ENCODE peak calls at places on chromosomes 4 and X, in ten cellular contexts. One of them, this sample, is unnamed.

GRCh38 chr4:145345401-145345800 is 136.3 kb upstream of the SMAD1 start:
- DNase-seq in T-helper 2 cell: no peak
- DNase-seq in T-cell: no peak
- DNase-seq in trophoblast cell: no peak
- DNase-seq in ecto neural progenitor cell: no peak
- DNase-seq in SK-N-SH: no peak
- DNase-seq in hippocampal formation: no peak
- DNase-seq in suprapubic skin: no peak
- DNase-seq in astrocyte of the spinal cord: peak
- DNase-seq in HAP-1: no peak
- DNase-seq in this sample: no peak

GRCh38 chr4:187128971-187129370 is 405.3 kb upstream of the FAT1 start:
- DNase-seq in T-helper 2 cell: no peak
- DNase-seq in T-cell: no peak
- DNase-seq in trophoblast cell: peak
- DNase-seq in ecto neural progenitor cell: no peak
- DNase-seq in SK-N-SH: no peak
- DNase-seq in hippocampal formation: no peak
- DNase-seq in suprapubic skin: no peak
- DNase-seq in astrocyte of the spinal cord: peak
- DNase-seq in HAP-1: no peak
- DNase-seq in this sample: no peak

GRCh38 chrX:38768079-38768478 is 33.2 kb upstream of the MID1IP1 start:
- DNase-seq in T-helper 2 cell: no peak
- DNase-seq in T-cell: no peak
- DNase-seq in trophoblast cell: no peak
- DNase-seq in ecto neural progenitor cell: no peak
- DNase-seq in SK-N-SH: peak
- DNase-seq in hippocampal formation: peak
- DNase-seq in suprapubic skin: no peak
- DNase-seq in astrocyte of the spinal cord: peak
- DNase-seq in HAP-1: no peak
- DNase-seq in this sample: no peak

GRCh38 chrX:43065978-43066377 is 288.0 kb upstream of the PPP1R2C start:
- DNase-seq in T-helper 2 cell: no peak
- DNase-seq in T-cell: no peak
- DNase-seq in trophoblast cell: no peak
- DNase-seq in ecto neural progenitor cell: no peak
- DNase-seq in SK-N-SH: no peak
- DNase-seq in hippocampal formation: no peak
- DNase-seq in suprapubic skin: no peak
- DNase-seq in astrocyte of the spinal cord: no peak
- DNase-seq in HAP-1: no peak
- DNase-seq in this sample: no peak

GRCh38 chr4:127781303-127782024 is 658 bp upstream of the HSPA4L start:
- DNase-seq in T-helper 2 cell: no peak
- DNase-seq in T-cell: peak
- DNase-seq in trophoblast cell: peak
- DNase-seq in ecto neural progenitor cell: no peak
- DNase-seq in SK-N-SH: peak
- DNase-seq in hippocampal formation: no peak
- DNase-seq in suprapubic skin: peak
- DNase-seq in astrocyte of the spinal cord: peak
- DNase-seq in HAP-1: no peak
- DNase-seq in this sample: no peak

GRCh38 chr4:184538023-184538599 is 63.8 kb upstream of the IRF2 start:
- DNase-seq in T-helper 2 cell: peak
- DNase-seq in T-cell: peak
- DNase-seq in trophoblast cell: peak
- DNase-seq in ecto neural progenitor cell: peak
- DNase-seq in SK-N-SH: peak
- DNase-seq in hippocampal formation: peak
- DNase-seq in suprapubic skin: peak
- DNase-seq in astrocyte of the spinal cord: peak
- DNase-seq in HAP-1: peak
- DNase-seq in this sample: peak

GRCh38 chrX:11629593-11630211 is 36.0 kb downstream of the ARHGAP6 start:
- DNase-seq in T-helper 2 cell: no peak
- DNase-seq in T-cell: no peak
- DNase-seq in trophoblast cell: no peak
- DNase-seq in ecto neural progenitor cell: no peak
- DNase-seq in SK-N-SH: no peak
- DNase-seq in hippocampal formation: no peak
- DNase-seq in suprapubic skin: no peak
- DNase-seq in astrocyte of the spinal cord: peak
- DNase-seq in HAP-1: no peak
- DNase-seq in this sample: no peak

GRCh38 chrX:15206306-15206705 is 63.6 kb downstream of the ASB9 start:
- DNase-seq in T-helper 2 cell: no peak
- DNase-seq in T-cell: no peak
- DNase-seq in trophoblast cell: no peak
- DNase-seq in ecto neural progenitor cell: no peak
- DNase-seq in SK-N-SH: no peak
- DNase-seq in hippocampal formation: no peak
- DNase-seq in suprapubic skin: no peak
- DNase-seq in astrocyte of the spinal cord: no peak
- DNase-seq in HAP-1: no peak
- DNase-seq in this sample: no peak

GRCh38 chr4:78569291-78569821 is 17.8 kb downstream of the ANXA3 start:
- DNase-seq in T-helper 2 cell: no peak
- DNase-seq in T-cell: no peak
- DNase-seq in trophoblast cell: peak
- DNase-seq in ecto neural progenitor cell: no peak
- DNase-seq in SK-N-SH: no peak
- DNase-seq in hippocampal formation: no peak
- DNase-seq in suprapubic skin: no peak
- DNase-seq in astrocyte of the spinal cord: peak
- DNase-seq in HAP-1: no peak
- DNase-seq in this sample: no peak

GRCh38 chr4:138870739-138871633 is 144.6 kb upstream of the NOCT start:
- DNase-seq in T-helper 2 cell: peak
- DNase-seq in T-cell: no peak
- DNase-seq in trophoblast cell: peak
- DNase-seq in ecto neural progenitor cell: peak
- DNase-seq in SK-N-SH: peak
- DNase-seq in hippocampal formation: peak
- DNase-seq in suprapubic skin: no peak
- DNase-seq in astrocyte of the spinal cord: peak
- DNase-seq in HAP-1: peak
- DNase-seq in this sample: peak

GRCh38 chr4:89197920-89198319 is 86.6 kb downstream of the TIGD2 start:
- DNase-seq in T-helper 2 cell: no peak
- DNase-seq in T-cell: no peak
- DNase-seq in trophoblast cell: no peak
- DNase-seq in ecto neural progenitor cell: no peak
- DNase-seq in SK-N-SH: no peak
- DNase-seq in hippocampal formation: no peak
- DNase-seq in suprapubic skin: no peak
- DNase-seq in astrocyte of the spinal cord: no peak
- DNase-seq in HAP-1: no peak
- DNase-seq in this sample: no peak

GRCh38 chr4:34664051-34664450 is 1580.3 kb downstream of the ARAP2 start:
- DNase-seq in T-helper 2 cell: no peak
- DNase-seq in T-cell: no peak
- DNase-seq in trophoblast cell: no peak
- DNase-seq in ecto neural progenitor cell: no peak
- DNase-seq in SK-N-SH: no peak
- DNase-seq in hippocampal formation: no peak
- DNase-seq in suprapubic skin: no peak
- DNase-seq in astrocyte of the spinal cord: no peak
- DNase-seq in HAP-1: no peak
- DNase-seq in this sample: no peak

GRCh38 chr4:185127021-185127925 is 15.8 kb upstream of the SLC25A4 start:
- DNase-seq in T-helper 2 cell: no peak
- DNase-seq in T-cell: no peak
- DNase-seq in trophoblast cell: no peak
- DNase-seq in ecto neural progenitor cell: peak
- DNase-seq in SK-N-SH: peak
- DNase-seq in hippocampal formation: no peak
- DNase-seq in suprapubic skin: no peak
- DNase-seq in astrocyte of the spinal cord: no peak
- DNase-seq in HAP-1: peak
- DNase-seq in this sample: no peak

GRCh38 chr4:6463311-6464289 is 8.8 kb downstream of the PPP2R2C start:
- DNase-seq in T-helper 2 cell: no peak
- DNase-seq in T-cell: no peak
- DNase-seq in trophoblast cell: no peak
- DNase-seq in ecto neural progenitor cell: peak
- DNase-seq in SK-N-SH: no peak
- DNase-seq in hippocampal formation: peak
- DNase-seq in suprapubic skin: peak
- DNase-seq in astrocyte of the spinal cord: no peak
- DNase-seq in HAP-1: no peak
- DNase-seq in this sample: no peak

GRCh38 chrX:67555578-67556203 is 11.9 kb downstream of the AR start:
- DNase-seq in T-helper 2 cell: no peak
- DNase-seq in T-cell: no peak
- DNase-seq in trophoblast cell: peak
- DNase-seq in ecto neural progenitor cell: peak
- DNase-seq in SK-N-SH: peak
- DNase-seq in hippocampal formation: no peak
- DNase-seq in suprapubic skin: no peak
- DNase-seq in astrocyte of the spinal cord: peak
- DNase-seq in HAP-1: peak
- DNase-seq in this sample: no peak

GRCh38 chr4:153790962-153791551 is 2.2 kb upstream of the SFRP2 start:
- DNase-seq in T-helper 2 cell: no peak
- DNase-seq in T-cell: no peak
- DNase-seq in trophoblast cell: no peak
- DNase-seq in ecto neural progenitor cell: peak
- DNase-seq in SK-N-SH: peak
- DNase-seq in hippocampal formation: no peak
- DNase-seq in suprapubic skin: peak
- DNase-seq in astrocyte of the spinal cord: no peak
- DNase-seq in HAP-1: no peak
- DNase-seq in this sample: no peak

GRCh38 chr4:142035556-142035955 is 399.2 kb downstream of the IL15 start:
- DNase-seq in T-helper 2 cell: no peak
- DNase-seq in T-cell: no peak
- DNase-seq in trophoblast cell: no peak
- DNase-seq in ecto neural progenitor cell: no peak
- DNase-seq in SK-N-SH: no peak
- DNase-seq in hippocampal formation: no peak
- DNase-seq in suprapubic skin: no peak
- DNase-seq in astrocyte of the spinal cord: no peak
- DNase-seq in HAP-1: no peak
- DNase-seq in this sample: no peak

GRCh38 chr4:67087897-67088296 is 457.4 kb downstream of the CENPC start:
- DNase-seq in T-helper 2 cell: peak
- DNase-seq in T-cell: no peak
- DNase-seq in trophoblast cell: peak
- DNase-seq in ecto neural progenitor cell: no peak
- DNase-seq in SK-N-SH: peak
- DNase-seq in hippocampal formation: no peak
- DNase-seq in suprapubic skin: no peak
- DNase-seq in astrocyte of the spinal cord: peak
- DNase-seq in HAP-1: peak
- DNase-seq in this sample: no peak

GRCh38 chr4:26050212-26050643 is 136.2 kb downstream of the SMIM20 start:
- DNase-seq in T-helper 2 cell: no peak
- DNase-seq in T-cell: no peak
- DNase-seq in trophoblast cell: no peak
- DNase-seq in ecto neural progenitor cell: no peak
- DNase-seq in SK-N-SH: no peak
- DNase-seq in hippocampal formation: no peak
- DNase-seq in suprapubic skin: no peak
- DNase-seq in astrocyte of the spinal cord: no peak
- DNase-seq in HAP-1: no peak
- DNase-seq in this sample: no peak

GRCh38 chr4:19402666-19403065 is 849.0 kb upstream of the SLIT2 start:
- DNase-seq in T-helper 2 cell: no peak
- DNase-seq in T-cell: no peak
- DNase-seq in trophoblast cell: no peak
- DNase-seq in ecto neural progenitor cell: no peak
- DNase-seq in SK-N-SH: no peak
- DNase-seq in hippocampal formation: no peak
- DNase-seq in suprapubic skin: no peak
- DNase-seq in astrocyte of the spinal cord: no peak
- DNase-seq in HAP-1: no peak
- DNase-seq in this sample: no peak

GRCh38 chr4:3045500-3045850 is 28.9 kb downstream of the HTT-AS start:
- DNase-seq in T-helper 2 cell: peak
- DNase-seq in T-cell: peak
- DNase-seq in trophoblast cell: no peak
- DNase-seq in ecto neural progenitor cell: no peak
- DNase-seq in SK-N-SH: no peak
- DNase-seq in hippocampal formation: no peak
- DNase-seq in suprapubic skin: no peak
- DNase-seq in astrocyte of the spinal cord: peak
- DNase-seq in HAP-1: no peak
- DNase-seq in this sample: peak

GRCh38 chrX:118773782-118774181 is 46.4 kb downstream of the IL13RA1 start:
- DNase-seq in T-helper 2 cell: no peak
- DNase-seq in T-cell: no peak
- DNase-seq in trophoblast cell: peak
- DNase-seq in ecto neural progenitor cell: no peak
- DNase-seq in SK-N-SH: no peak
- DNase-seq in hippocampal formation: no peak
- DNase-seq in suprapubic skin: no peak
- DNase-seq in astrocyte of the spinal cord: no peak
- DNase-seq in HAP-1: no peak
- DNase-seq in this sample: no peak

GRCh38 chr4:138869631-138870030 is 145.9 kb upstream of the NOCT start:
- DNase-seq in T-helper 2 cell: no peak
- DNase-seq in T-cell: no peak
- DNase-seq in trophoblast cell: no peak
- DNase-seq in ecto neural progenitor cell: no peak
- DNase-seq in SK-N-SH: no peak
- DNase-seq in hippocampal formation: no peak
- DNase-seq in suprapubic skin: no peak
- DNase-seq in astrocyte of the spinal cord: no peak
- DNase-seq in HAP-1: no peak
- DNase-seq in this sample: no peak

GRCh38 chr4:182978152-182978827 is 61.1 kb upstream of the DCTD start:
- DNase-seq in T-helper 2 cell: no peak
- DNase-seq in T-cell: no peak
- DNase-seq in trophoblast cell: no peak
- DNase-seq in ecto neural progenitor cell: no peak
- DNase-seq in SK-N-SH: no peak
- DNase-seq in hippocampal formation: no peak
- DNase-seq in suprapubic skin: no peak
- DNase-seq in astrocyte of the spinal cord: peak
- DNase-seq in HAP-1: no peak
- DNase-seq in this sample: no peak

GRCh38 chr4:136742330-136742729 is 790.0 kb downstream of the PCDH18 start:
- DNase-seq in T-helper 2 cell: no peak
- DNase-seq in T-cell: no peak
- DNase-seq in trophoblast cell: no peak
- DNase-seq in ecto neural progenitor cell: no peak
- DNase-seq in SK-N-SH: no peak
- DNase-seq in hippocampal formation: no peak
- DNase-seq in suprapubic skin: no peak
- DNase-seq in astrocyte of the spinal cord: peak
- DNase-seq in HAP-1: no peak
- DNase-seq in this sample: no peak

GRCh38 chr4:7673111-7673510 is 238.4 kb upstream of the PSAPL1 start:
- DNase-seq in T-helper 2 cell: no peak
- DNase-seq in T-cell: no peak
- DNase-seq in trophoblast cell: peak
- DNase-seq in ecto neural progenitor cell: no peak
- DNase-seq in SK-N-SH: no peak
- DNase-seq in hippocampal formation: no peak
- DNase-seq in suprapubic skin: no peak
- DNase-seq in astrocyte of the spinal cord: no peak
- DNase-seq in HAP-1: no peak
- DNase-seq in this sample: no peak

GRCh38 chr4:98804403-98804802 is 124.5 kb downstream of the EIF4E start:
- DNase-seq in T-helper 2 cell: no peak
- DNase-seq in T-cell: no peak
- DNase-seq in trophoblast cell: no peak
- DNase-seq in ecto neural progenitor cell: no peak
- DNase-seq in SK-N-SH: no peak
- DNase-seq in hippocampal formation: no peak
- DNase-seq in suprapubic skin: no peak
- DNase-seq in astrocyte of the spinal cord: no peak
- DNase-seq in HAP-1: no peak
- DNase-seq in this sample: no peak

GRCh38 chr4:123390846-123391456 is 5.6 kb upstream of the SPRY1 start:
- DNase-seq in T-helper 2 cell: no peak
- DNase-seq in T-cell: no peak
- DNase-seq in trophoblast cell: no peak
- DNase-seq in ecto neural progenitor cell: no peak
- DNase-seq in SK-N-SH: peak
- DNase-seq in hippocampal formation: no peak
- DNase-seq in suprapubic skin: no peak
- DNase-seq in astrocyte of the spinal cord: peak
- DNase-seq in HAP-1: no peak
- DNase-seq in this sample: no peak

This sample was measured in activated gamma-delta T cell treated with Interleukin-2 at 50 U/mL for 16 hours.